ENCODE peak calls at places on chromosome 17, in eight cellular contexts. T is fibroblast of pulmonary artery, Y is A549, R is HFF-Myc, Z is uterus, H is astrocyte of the cerebellum, U is lung, B is thyroid gland. D is an unnamed sample.

GRCh38 chr17:67647482-67647881 is 70.3 kb upstream of the NOL11 start:
- DNase-seq in T (no peak), Y (no peak), R (no peak), Z (no peak), H (no peak), U (no peak), B (peak; percentile 29), D (no peak)

GRCh38 chr17:44198721-44199552 is 747 bp downstream of the ATXN7L3 start:
- DNase-seq in T (peak; percentile 53), Y (peak; percentile 70), R (no peak), Z (peak; percentile 61), H (no peak), U (peak; percentile 48), B (peak; percentile 56), D (no peak)

GRCh38 chr17:45190503-45191282 is 29.0 kb downstream of the HEXIM2 start:
- DNase-seq in T (no peak), Y (no peak), R (no peak), Z (no peak), H (no peak), U (no peak), B (peak; percentile 37), D (no peak)

GRCh38 chr17:60652484-60653247 is 25.0 kb upstream of the BCAS3 start:
- DNase-seq in T (no peak), Y (no peak), R (no peak), Z (no peak), H (no peak), U (no peak), B (no peak), D (no peak)

GRCh38 chr17:55496094-55496881 is 15.0 kb downstream of the SMIM36 start:
- DNase-seq in T (peak; percentile 94), Y (peak; percentile 93), R (no peak), Z (no peak), H (no peak), U (no peak), B (no peak), D (no peak)

GRCh38 chr17:68349157-68349556 is 57.9 kb downstream of the ARSG start:
- DNase-seq in T (no peak), Y (no peak), R (no peak), Z (no peak), H (no peak), U (no peak), B (no peak), D (no peak)

GRCh38 chr17:45954914-45955313 is 44.1 kb upstream of the STH start:
- DNase-seq in T (no peak), Y (no peak), R (no peak), Z (no peak), H (no peak), U (no peak), B (no peak), D (no peak)

GRCh38 chr17:59786536-59787319 is 79.3 kb downstream of the VMP1 start:
- DNase-seq in T (peak; percentile 100), Y (peak; percentile 100), R (peak; percentile 100), Z (peak; percentile 33), H (peak; percentile 100), U (peak; percentile 85), B (peak; percentile 30), D (peak; percentile 90)

GRCh38 chr17:15398291-15398690 is 56.9 kb upstream of the TEKT3 start:
- DNase-seq in T (peak; percentile 36), Y (no peak), R (peak; percentile 77), Z (no peak), H (peak; percentile 51), U (no peak), B (no peak), D (no peak)

GRCh38 chr17:19010729-19011505 is 6.4 kb upstream of the FAM83G start:
- DNase-seq in T (no peak), Y (peak; percentile 85), R (no peak), Z (no peak), H (no peak), U (no peak), B (no peak), D (no peak)

GRCh38 chr17:71801301-71801700 is 319.5 kb upstream of the SOX9 start:
- DNase-seq in T (no peak), Y (no peak), R (no peak), Z (peak; percentile 17), H (peak; percentile 91), U (no peak), B (no peak), D (no peak)

GRCh38 chr17:50521517-50521916 is 11.0 kb upstream of the EPN3 start:
- DNase-seq in T (no peak), Y (no peak), R (no peak), Z (no peak), H (no peak), U (no peak), B (peak; percentile 33), D (no peak)

GRCh38 chr17:51819341-51819740 is 339.2 kb downstream of the CA10 start:
- DNase-seq in T (no peak), Y (no peak), R (no peak), Z (no peak), H (no peak), U (no peak), B (no peak), D (no peak)

GRCh38 chr17:81432873-81433451 is 37.7 kb downstream of the BAHCC1 start:
- DNase-seq in T (no peak), Y (peak; percentile 56), R (no peak), Z (no peak), H (no peak), U (peak; percentile 70), B (peak; percentile 96), D (no peak)

GRCh38 chr17:29561541-29562517 is 5.0 kb downstream of the ABHD15 start:
- DNase-seq in T (no peak), Y (no peak), R (no peak), Z (no peak), H (no peak), U (peak; percentile 28), B (no peak), D (no peak)

GRCh38 chr17:40936976-40937375 is 470 bp downstream of the KRT23 start:
- DNase-seq in T (no peak), Y (no peak), R (no peak), Z (no peak), H (no peak), U (no peak), B (no peak), D (no peak)

GRCh38 chr17:556431-556995 is 158.1 kb downstream of the VPS53 start:
- DNase-seq in T (peak; percentile 34), Y (no peak), R (no peak), Z (no peak), H (no peak), U (no peak), B (peak; percentile 10), D (no peak)

GRCh38 chr17:3529817-3530741 is 27.5 kb downstream of the TRPV3 start:
- DNase-seq in T (peak; percentile 90), Y (no peak), R (no peak), Z (peak; percentile 77), H (no peak), U (peak; percentile 54), B (no peak), D (no peak)

GRCh38 chr17:64017381-64017980 is 3.0 kb downstream of the ICAM2 start:
- DNase-seq in T (no peak), Y (no peak), R (no peak), Z (no peak), H (no peak), U (no peak), B (no peak), D (no peak)
- TF ChIP-seq CTCF in T (peak; percentile 24), Y (no peak), R (no peak), Z (no peak), H (peak; percentile 11), U (no peak), B (no peak), D (peak; percentile 72)

DNA sequence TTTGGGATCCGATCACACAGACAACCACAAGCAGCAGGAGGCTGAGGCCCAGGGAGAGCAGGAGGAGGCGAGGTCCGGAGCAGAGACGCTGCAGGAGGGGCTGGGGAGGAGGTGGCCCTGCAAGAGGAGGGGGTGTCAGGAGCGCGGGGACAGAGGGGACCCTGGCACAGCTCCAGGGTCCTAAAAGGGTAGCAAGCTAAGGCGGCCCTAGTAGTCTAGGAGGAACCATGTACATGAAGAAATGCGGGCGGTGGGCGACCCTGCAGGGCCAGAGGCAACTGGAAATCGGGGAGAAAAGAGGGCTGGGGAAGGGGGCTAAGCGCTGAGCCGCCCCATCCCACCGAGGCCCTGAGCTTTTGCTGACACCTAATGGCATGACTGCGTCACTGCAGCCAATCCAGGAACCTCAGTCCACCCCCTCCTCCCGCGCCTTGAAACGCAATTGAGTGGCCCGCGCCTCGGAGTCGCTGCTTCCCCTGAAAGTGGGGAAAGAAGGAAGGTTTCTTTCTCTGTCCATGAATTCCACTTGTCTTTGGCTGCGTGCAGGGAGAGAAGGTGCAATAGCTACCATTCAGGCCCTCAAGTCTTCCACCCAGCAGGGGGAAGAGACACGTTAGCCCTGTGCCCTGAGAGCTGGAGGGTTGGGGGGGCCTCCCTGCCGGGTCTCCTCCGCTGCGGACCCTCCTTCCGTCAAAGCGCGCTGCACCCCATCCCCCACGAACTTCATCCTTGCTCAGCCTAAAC is 1.8 kb downstream of the ASGR1 start:
- DNase-seq in T (peak; percentile 69), Y (peak; percentile 72), R (no peak), Z (peak; percentile 66), H (peak; percentile 37), U (peak; percentile 60), B (peak; percentile 77), D (peak; percentile 72)
- TF ChIP-seq CTCF in T (peak; percentile 81), Y (peak; percentile 88), R (peak; percentile 85), Z (peak; percentile 77), H (peak; percentile 88), U (peak; percentile 77), B (peak; percentile 75), D (peak; percentile 98)

GRCh38 chr17:56653877-56654276 is 60.4 kb downstream of the NOG start:
- DNase-seq in T (peak; percentile 11), Y (peak; percentile 72), R (peak; percentile 45), Z (no peak), H (peak; percentile 23), U (peak; percentile 37), B (peak; percentile 23), D (no peak)
- TF ChIP-seq CTCF in T (peak; percentile 25), Y (peak; percentile 41), R (peak; percentile 76), Z (no peak), H (peak; percentile 63), U (no peak), B (no peak), D (peak; percentile 42)

GRCh38 chr17:31486351-31487062 is 95.0 kb downstream of the RAB11FIP4 start:
- DNase-seq in T (no peak), Y (no peak), R (no peak), Z (no peak), H (no peak), U (no peak), B (no peak), D (no peak)
- TF ChIP-seq CTCF in T (no peak), Y (no peak), R (no peak), Z (no peak), H (no peak), U (no peak), B (no peak), D (no peak)

DNA sequence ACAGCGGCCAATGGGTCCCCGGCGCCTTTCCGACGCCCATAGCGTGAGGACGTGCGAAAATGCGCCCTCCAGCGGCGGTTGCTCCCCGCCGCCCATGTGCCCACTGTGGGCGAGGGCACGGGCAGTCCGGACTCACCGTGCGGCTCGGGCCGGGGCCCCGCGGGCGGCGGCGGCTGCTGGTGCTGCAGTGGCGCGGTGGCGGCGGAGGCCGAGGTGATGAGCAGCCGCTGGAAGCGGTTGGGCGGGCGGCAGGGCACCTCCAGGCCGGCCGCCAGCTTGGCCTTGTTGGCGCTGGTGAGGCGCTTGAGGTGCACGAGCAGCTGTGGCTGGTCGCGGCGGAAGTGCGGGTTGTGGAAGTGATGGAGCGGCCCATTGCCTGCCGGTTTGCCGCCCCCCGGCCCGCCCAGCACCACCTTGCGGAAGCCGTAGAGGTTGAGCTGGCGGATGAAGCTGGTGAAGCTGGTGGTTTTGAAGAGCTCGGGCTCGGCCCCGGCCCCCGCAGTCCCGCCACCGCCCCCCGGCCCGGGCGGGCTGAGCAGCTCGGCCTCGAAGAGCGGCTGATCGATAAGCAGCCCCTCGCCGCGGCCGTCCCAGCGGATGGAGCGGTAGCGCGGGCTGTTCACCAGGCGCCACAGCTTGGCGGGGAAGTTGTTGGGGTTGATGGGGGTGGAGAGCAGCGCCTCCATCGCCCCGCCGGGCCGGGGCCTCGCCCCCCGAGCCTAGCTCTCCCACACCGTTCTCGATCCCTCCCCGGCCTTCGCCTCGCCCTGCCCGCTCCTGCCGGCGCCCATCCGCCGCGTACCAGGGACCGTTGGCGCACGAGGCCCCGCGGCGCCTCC is at the start of gene HSF5:
- DNase-seq in T (peak; percentile 6), Y (no peak), R (no peak), Z (no peak), H (no peak), U (no peak), B (peak; percentile 10), D (peak; percentile 56)
- TF ChIP-seq CTCF in T (peak; percentile 10), Y (no peak), R (no peak), Z (no peak), H (no peak), U (no peak), B (no peak), D (peak; percentile 81)